ENCODE peak calls at places on chromosomes 16 and 17, in ten cellular contexts. One of them, this sample, is unnamed.

GRCh38 chr17:57114085-57114673 is 29.1 kb downstream of the AKAP1 start:
- DNase-seq in neural crest cell: peak
- DNase-seq in heart right ventricle: peak
- DNase-seq in type B pancreatic cell: no peak
- DNase-seq in astrocyte: no peak
- DNase-seq in RWPE1: peak
- DNase-seq in endothelial cell: peak
- DNase-seq in thoracic aorta: no peak
- DNase-seq in dorsolateral prefrontal cortex: no peak
- DNase-seq in stomach: peak
- DNase-seq in this sample: peak

GRCh38 chr16:71412270-71413160 is 29.3 kb downstream of the TLE7 start:
- DNase-seq in neural crest cell: peak
- DNase-seq in heart right ventricle: peak
- DNase-seq in type B pancreatic cell: peak
- DNase-seq in astrocyte: peak
- DNase-seq in RWPE1: peak
- DNase-seq in endothelial cell: peak
- DNase-seq in thoracic aorta: no peak
- DNase-seq in dorsolateral prefrontal cortex: no peak
- DNase-seq in stomach: peak
- DNase-seq in this sample: peak

GRCh38 chr16:50538411-50539052 is 9.7 kb upstream of the NKD1 start:
- DNase-seq in neural crest cell: no peak
- DNase-seq in heart right ventricle: no peak
- DNase-seq in type B pancreatic cell: no peak
- DNase-seq in astrocyte: no peak
- DNase-seq in RWPE1: peak
- DNase-seq in endothelial cell: no peak
- DNase-seq in thoracic aorta: no peak
- DNase-seq in dorsolateral prefrontal cortex: no peak
- DNase-seq in stomach: no peak
- DNase-seq in this sample: no peak

GRCh38 chr16:57775661-57776469 is 26.4 kb downstream of the KIFC3 start:
- DNase-seq in neural crest cell: peak
- DNase-seq in heart right ventricle: no peak
- DNase-seq in type B pancreatic cell: no peak
- DNase-seq in astrocyte: no peak
- DNase-seq in RWPE1: no peak
- DNase-seq in endothelial cell: peak
- DNase-seq in thoracic aorta: no peak
- DNase-seq in dorsolateral prefrontal cortex: no peak
- DNase-seq in stomach: no peak
- DNase-seq in this sample: no peak

GRCh38 chr16:81646561-81646960 is 132.5 kb upstream of the PLCG2 start:
- DNase-seq in neural crest cell: no peak
- DNase-seq in heart right ventricle: no peak
- DNase-seq in type B pancreatic cell: no peak
- DNase-seq in astrocyte: peak
- DNase-seq in RWPE1: no peak
- DNase-seq in endothelial cell: no peak
- DNase-seq in thoracic aorta: no peak
- DNase-seq in dorsolateral prefrontal cortex: no peak
- DNase-seq in stomach: no peak
- DNase-seq in this sample: no peak

GRCh38 chr16:14409563-14409962 is 220.5 kb downstream of the PARN start:
- DNase-seq in neural crest cell: no peak
- DNase-seq in heart right ventricle: no peak
- DNase-seq in type B pancreatic cell: no peak
- DNase-seq in astrocyte: peak
- DNase-seq in RWPE1: peak
- DNase-seq in endothelial cell: no peak
- DNase-seq in thoracic aorta: peak
- DNase-seq in dorsolateral prefrontal cortex: no peak
- DNase-seq in stomach: no peak
- DNase-seq in this sample: no peak

GRCh38 chr16:80824623-80825364 is 20.4 kb upstream of the CDYL2 start:
- DNase-seq in neural crest cell: peak
- DNase-seq in heart right ventricle: no peak
- DNase-seq in type B pancreatic cell: no peak
- DNase-seq in astrocyte: peak
- DNase-seq in RWPE1: peak
- DNase-seq in endothelial cell: peak
- DNase-seq in thoracic aorta: no peak
- DNase-seq in dorsolateral prefrontal cortex: no peak
- DNase-seq in stomach: peak
- DNase-seq in this sample: no peak

GRCh38 chr16:84548971-84549844 is 44.7 kb upstream of the MEAK7 start:
- DNase-seq in neural crest cell: no peak
- DNase-seq in heart right ventricle: no peak
- DNase-seq in type B pancreatic cell: no peak
- DNase-seq in astrocyte: no peak
- DNase-seq in RWPE1: no peak
- DNase-seq in endothelial cell: peak
- DNase-seq in thoracic aorta: no peak
- DNase-seq in dorsolateral prefrontal cortex: no peak
- DNase-seq in stomach: no peak
- DNase-seq in this sample: no peak

GRCh38 chr17:15009087-15009486 is 256.0 kb downstream of the PMP22 start:
- DNase-seq in neural crest cell: no peak
- DNase-seq in heart right ventricle: no peak
- DNase-seq in type B pancreatic cell: no peak
- DNase-seq in astrocyte: no peak
- DNase-seq in RWPE1: no peak
- DNase-seq in endothelial cell: no peak
- DNase-seq in thoracic aorta: no peak
- DNase-seq in dorsolateral prefrontal cortex: no peak
- DNase-seq in stomach: no peak
- DNase-seq in this sample: no peak

GRCh38 chr16:48592839-48593429 is 17.0 kb downstream of the N4BP1 start:
- DNase-seq in neural crest cell: no peak
- DNase-seq in heart right ventricle: no peak
- DNase-seq in type B pancreatic cell: no peak
- DNase-seq in astrocyte: no peak
- DNase-seq in RWPE1: no peak
- DNase-seq in endothelial cell: no peak
- DNase-seq in thoracic aorta: no peak
- DNase-seq in dorsolateral prefrontal cortex: no peak
- DNase-seq in stomach: no peak
- DNase-seq in this sample: no peak

GRCh38 chr17:7897773-7898172 is 9.2 kb downstream of the CHD3 start:
- DNase-seq in neural crest cell: no peak
- DNase-seq in heart right ventricle: no peak
- DNase-seq in type B pancreatic cell: no peak
- DNase-seq in astrocyte: no peak
- DNase-seq in RWPE1: peak
- DNase-seq in endothelial cell: no peak
- DNase-seq in thoracic aorta: no peak
- DNase-seq in dorsolateral prefrontal cortex: no peak
- DNase-seq in stomach: no peak
- DNase-seq in this sample: no peak

GRCh38 chr17:81189670-81190530 is 23.9 kb upstream of the AATK start:
- DNase-seq in neural crest cell: no peak
- DNase-seq in heart right ventricle: no peak
- DNase-seq in type B pancreatic cell: no peak
- DNase-seq in astrocyte: no peak
- DNase-seq in RWPE1: no peak
- DNase-seq in endothelial cell: peak
- DNase-seq in thoracic aorta: no peak
- DNase-seq in dorsolateral prefrontal cortex: peak
- DNase-seq in stomach: no peak
- DNase-seq in this sample: no peak
- TF ChIP-seq CTCF in neural crest cell: no peak
- TF ChIP-seq CTCF in heart right ventricle: peak
- TF ChIP-seq CTCF in type B pancreatic cell: peak
- TF ChIP-seq CTCF in astrocyte: no peak
- TF ChIP-seq CTCF in RWPE1: no peak
- TF ChIP-seq CTCF in endothelial cell: no peak
- TF ChIP-seq CTCF in thoracic aorta: no peak
- TF ChIP-seq CTCF in dorsolateral prefrontal cortex: peak
- TF ChIP-seq CTCF in stomach: no peak
- TF ChIP-seq CTCF in this sample: no peak

GRCh38 chr17:32485261-32485955 is 1.4 kb upstream of the CDK5R1 start:
- DNase-seq in neural crest cell: no peak
- DNase-seq in heart right ventricle: no peak
- DNase-seq in type B pancreatic cell: peak
- DNase-seq in astrocyte: no peak
- DNase-seq in RWPE1: no peak
- DNase-seq in endothelial cell: no peak
- DNase-seq in thoracic aorta: no peak
- DNase-seq in dorsolateral prefrontal cortex: no peak
- DNase-seq in stomach: no peak
- DNase-seq in this sample: no peak

GRCh38 chr17:32482568-32483320 is 4.0 kb upstream of the CDK5R1 start:
- DNase-seq in neural crest cell: no peak
- DNase-seq in heart right ventricle: no peak
- DNase-seq in type B pancreatic cell: no peak
- DNase-seq in astrocyte: no peak
- DNase-seq in RWPE1: no peak
- DNase-seq in endothelial cell: no peak
- DNase-seq in thoracic aorta: no peak
- DNase-seq in dorsolateral prefrontal cortex: no peak
- DNase-seq in stomach: no peak
- DNase-seq in this sample: no peak

GRCh38 chr17:32484041-32484461 is 2.7 kb upstream of the CDK5R1 start:
- DNase-seq in neural crest cell: no peak
- DNase-seq in heart right ventricle: no peak
- DNase-seq in type B pancreatic cell: peak
- DNase-seq in astrocyte: no peak
- DNase-seq in RWPE1: no peak
- DNase-seq in endothelial cell: no peak
- DNase-seq in thoracic aorta: no peak
- DNase-seq in dorsolateral prefrontal cortex: no peak
- DNase-seq in stomach: no peak
- DNase-seq in this sample: no peak

GRCh38 chr17:32484628-32485027 is 2.2 kb upstream of the CDK5R1 start:
- DNase-seq in neural crest cell: no peak
- DNase-seq in heart right ventricle: no peak
- DNase-seq in type B pancreatic cell: peak
- DNase-seq in astrocyte: no peak
- DNase-seq in RWPE1: no peak
- DNase-seq in endothelial cell: no peak
- DNase-seq in thoracic aorta: no peak
- DNase-seq in dorsolateral prefrontal cortex: peak
- DNase-seq in stomach: no peak
- DNase-seq in this sample: no peak

GRCh38 chr17:32483451-32484019 is 3.3 kb upstream of the CDK5R1 start:
- DNase-seq in neural crest cell: peak
- DNase-seq in heart right ventricle: peak
- DNase-seq in type B pancreatic cell: peak
- DNase-seq in astrocyte: peak
- DNase-seq in RWPE1: peak
- DNase-seq in endothelial cell: peak
- DNase-seq in thoracic aorta: no peak
- DNase-seq in dorsolateral prefrontal cortex: peak
- DNase-seq in stomach: peak
- DNase-seq in this sample: no peak
- TF ChIP-seq CTCF in neural crest cell: peak
- TF ChIP-seq CTCF in heart right ventricle: peak
- TF ChIP-seq CTCF in type B pancreatic cell: peak
- TF ChIP-seq CTCF in astrocyte: peak
- TF ChIP-seq CTCF in RWPE1: peak
- TF ChIP-seq CTCF in endothelial cell: no peak
- TF ChIP-seq CTCF in thoracic aorta: peak
- TF ChIP-seq CTCF in dorsolateral prefrontal cortex: peak
- TF ChIP-seq CTCF in stomach: peak
- TF ChIP-seq CTCF in this sample: no peak

GRCh38 chr16:55171241-55171640 is 152.8 kb upstream of the IRX6 start:
- DNase-seq in neural crest cell: no peak
- DNase-seq in heart right ventricle: no peak
- DNase-seq in type B pancreatic cell: no peak
- DNase-seq in astrocyte: no peak
- DNase-seq in RWPE1: no peak
- DNase-seq in endothelial cell: no peak
- DNase-seq in thoracic aorta: no peak
- DNase-seq in dorsolateral prefrontal cortex: no peak
- DNase-seq in stomach: no peak
- DNase-seq in this sample: no peak

GRCh38 chr16:55175389-55175788 is 148.6 kb upstream of the IRX6 start:
- DNase-seq in neural crest cell: no peak
- DNase-seq in heart right ventricle: no peak
- DNase-seq in type B pancreatic cell: no peak
- DNase-seq in astrocyte: no peak
- DNase-seq in RWPE1: no peak
- DNase-seq in endothelial cell: no peak
- DNase-seq in thoracic aorta: no peak
- DNase-seq in dorsolateral prefrontal cortex: no peak
- DNase-seq in stomach: no peak
- DNase-seq in this sample: no peak

GRCh38 chr16:55169780-55170179 is 154.2 kb upstream of the IRX6 start:
- DNase-seq in neural crest cell: no peak
- DNase-seq in heart right ventricle: no peak
- DNase-seq in type B pancreatic cell: no peak
- DNase-seq in astrocyte: no peak
- DNase-seq in RWPE1: no peak
- DNase-seq in endothelial cell: no peak
- DNase-seq in thoracic aorta: no peak
- DNase-seq in dorsolateral prefrontal cortex: no peak
- DNase-seq in stomach: no peak
- DNase-seq in this sample: no peak
- TF ChIP-seq CTCF in neural crest cell: no peak
- TF ChIP-seq CTCF in heart right ventricle: no peak
- TF ChIP-seq CTCF in type B pancreatic cell: no peak
- TF ChIP-seq CTCF in astrocyte: no peak
- TF ChIP-seq CTCF in RWPE1: no peak
- TF ChIP-seq CTCF in endothelial cell: no peak
- TF ChIP-seq CTCF in thoracic aorta: no peak
- TF ChIP-seq CTCF in dorsolateral prefrontal cortex: no peak
- TF ChIP-seq CTCF in stomach: no peak
- TF ChIP-seq CTCF in this sample: no peak

GRCh38 chr17:81572499-81573030 is 20.4 kb upstream of the FAAP100 start:
- DNase-seq in neural crest cell: no peak
- DNase-seq in heart right ventricle: no peak
- DNase-seq in type B pancreatic cell: no peak
- DNase-seq in astrocyte: peak
- DNase-seq in RWPE1: no peak
- DNase-seq in endothelial cell: no peak
- DNase-seq in thoracic aorta: no peak
- DNase-seq in dorsolateral prefrontal cortex: no peak
- DNase-seq in stomach: no peak
- DNase-seq in this sample: no peak

GRCh38 chr17:81567191-81567590 is 15.0 kb upstream of the FAAP100 start:
- DNase-seq in neural crest cell: no peak
- DNase-seq in heart right ventricle: no peak
- DNase-seq in type B pancreatic cell: no peak
- DNase-seq in astrocyte: no peak
- DNase-seq in RWPE1: no peak
- DNase-seq in endothelial cell: no peak
- DNase-seq in thoracic aorta: no peak
- DNase-seq in dorsolateral prefrontal cortex: no peak
- DNase-seq in stomach: no peak
- DNase-seq in this sample: no peak

GRCh38 chr17:81570896-81571453 is 18.8 kb upstream of the FAAP100 start:
- DNase-seq in neural crest cell: no peak
- DNase-seq in heart right ventricle: no peak
- DNase-seq in type B pancreatic cell: no peak
- DNase-seq in astrocyte: no peak
- DNase-seq in RWPE1: no peak
- DNase-seq in endothelial cell: no peak
- DNase-seq in thoracic aorta: no peak
- DNase-seq in dorsolateral prefrontal cortex: no peak
- DNase-seq in stomach: no peak
- DNase-seq in this sample: no peak

GRCh38 chr17:81568416-81568815 is 16.3 kb upstream of the FAAP100 start:
- DNase-seq in neural crest cell: no peak
- DNase-seq in heart right ventricle: no peak
- DNase-seq in type B pancreatic cell: no peak
- DNase-seq in astrocyte: no peak
- DNase-seq in RWPE1: no peak
- DNase-seq in endothelial cell: no peak
- DNase-seq in thoracic aorta: no peak
- DNase-seq in dorsolateral prefrontal cortex: no peak
- DNase-seq in stomach: no peak
- DNase-seq in this sample: no peak

GRCh38 chr17:81569986-81570514 is 17.9 kb upstream of the FAAP100 start:
- DNase-seq in neural crest cell: no peak
- DNase-seq in heart right ventricle: no peak
- DNase-seq in type B pancreatic cell: no peak
- DNase-seq in astrocyte: no peak
- DNase-seq in RWPE1: no peak
- DNase-seq in endothelial cell: no peak
- DNase-seq in thoracic aorta: no peak
- DNase-seq in dorsolateral prefrontal cortex: no peak
- DNase-seq in stomach: no peak
- DNase-seq in this sample: no peak
- TF ChIP-seq CTCF in neural crest cell: no peak
- TF ChIP-seq CTCF in heart right ventricle: no peak
- TF ChIP-seq CTCF in type B pancreatic cell: no peak
- TF ChIP-seq CTCF in astrocyte: no peak
- TF ChIP-seq CTCF in RWPE1: no peak
- TF ChIP-seq CTCF in endothelial cell: no peak
- TF ChIP-seq CTCF in thoracic aorta: no peak
- TF ChIP-seq CTCF in dorsolateral prefrontal cortex: no peak
- TF ChIP-seq CTCF in stomach: no peak
- TF ChIP-seq CTCF in this sample: no peak